ENCODE peak calls at places on chromosomes 6 and 20, in seven cellular contexts. A, X, U, V, J, M and S are unnamed samples. For H3K9me3 and H3K36me3, the result is how much of the 10 kb centered on the place peaks cover.

GRCh38 chr6:133837801-133838349 is 51.0 kb upstream of the TCF21 start:
- DNase-seq in A (peak), X (peak), U (peak), V (peak), J (peak), M (no peak), S (peak)

GRCh38 chr20:31719644-31720485 is 2.8 kb downstream of the BCL2L1 start:
- DNase-seq in A (no peak), X (no peak), U (no peak), V (no peak), J (no peak), M (no peak), S (no peak)

GRCh38 chr20:46202758-46203509 is 84.8 kb downstream of the CD40 start:
- DNase-seq in A (peak), X (no peak), U (no peak), V (no peak), J (no peak), M (no peak), S (peak)

GRCh38 chr20:57680131-57680716 is 29.6 kb downstream of the PMEPA1 start:
- DNase-seq in A (no peak), X (no peak), U (no peak), V (no peak), J (no peak), M (no peak), S (no peak)

GRCh38 chr6:158923801-158924498 is 76.1 kb downstream of the RSPH3 start:
- DNase-seq in A (no peak), X (no peak), U (no peak), V (no peak), J (no peak), M (no peak), S (no peak)

GRCh38 chr20:37231970-37232620 is 29.5 kb downstream of the GHRH start:
- DNase-seq in A (no peak), X (no peak), U (no peak), V (no peak), J (no peak), M (no peak), S (no peak)

GRCh38 chr6:70241991-70242420 is 60.9 kb downstream of the COL9A1 start:
- DNase-seq in A (no peak), X (no peak), U (no peak), V (peak), J (no peak), M (no peak), S (no peak)

GRCh38 chr6:161189891-161190290 is 84.0 kb downstream of the AGPAT4 start:
- DNase-seq in A (no peak), X (no peak), U (no peak), V (no peak), J (no peak), M (no peak), S (no peak)

GRCh38 chr6:108989700-108990099 is 104.9 kb downstream of the SESN1 start:
- DNase-seq in A (no peak), X (no peak), U (no peak), V (no peak), J (no peak), M (no peak), S (no peak)

GRCh38 chr6:3086282-3086946 is 18.1 kb downstream of the RIPK1 start:
- DNase-seq in A (no peak), X (no peak), U (no peak), V (no peak), J (no peak), M (no peak), S (no peak)

GRCh38 chr6:3085074-3085473 is 16.8 kb downstream of the RIPK1 start:
- DNase-seq in A (no peak), X (no peak), U (no peak), V (no peak), J (no peak), M (no peak), S (no peak)

GRCh38 chr6:3090013-3090412 is 21.7 kb downstream of the RIPK1 start:
- DNase-seq in A (no peak), X (no peak), U (no peak), V (no peak), J (no peak), M (no peak), S (no peak)

GRCh38 chr6:3088853-3089445 is 20.7 kb downstream of the RIPK1 start:
- DNase-seq in A (no peak), X (no peak), U (no peak), V (no peak), J (no peak), M (peak), S (no peak)

DNA sequence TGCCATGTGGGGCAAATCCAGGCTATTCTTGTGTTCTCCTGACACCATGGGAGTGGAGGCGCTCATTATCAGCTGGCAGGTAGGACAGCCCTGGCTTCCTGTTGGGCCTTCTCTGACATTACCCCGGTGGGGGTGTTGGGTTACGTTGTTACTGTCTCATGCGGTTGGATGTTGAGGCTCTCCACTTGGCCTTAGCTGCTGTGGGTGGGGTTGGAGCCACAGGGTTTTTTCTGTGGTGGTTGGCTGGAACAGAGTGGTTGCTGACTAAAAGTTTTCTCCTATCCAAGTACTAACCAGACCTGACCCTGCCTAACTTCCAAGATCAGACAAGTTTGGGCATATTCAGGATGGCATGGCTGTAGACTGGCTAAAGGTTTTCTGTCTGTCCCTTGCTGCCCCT is 20.2 kb downstream of the RIPK1 start:
- DNase-seq in A (no peak), X (no peak), U (no peak), V (no peak), J (peak), M (peak), S (peak)
- H3K9me3 ChIP-seq in A (under half), X (under half), U (under half), V (under half), J (under half), M (under half), S (under half)

DNA sequence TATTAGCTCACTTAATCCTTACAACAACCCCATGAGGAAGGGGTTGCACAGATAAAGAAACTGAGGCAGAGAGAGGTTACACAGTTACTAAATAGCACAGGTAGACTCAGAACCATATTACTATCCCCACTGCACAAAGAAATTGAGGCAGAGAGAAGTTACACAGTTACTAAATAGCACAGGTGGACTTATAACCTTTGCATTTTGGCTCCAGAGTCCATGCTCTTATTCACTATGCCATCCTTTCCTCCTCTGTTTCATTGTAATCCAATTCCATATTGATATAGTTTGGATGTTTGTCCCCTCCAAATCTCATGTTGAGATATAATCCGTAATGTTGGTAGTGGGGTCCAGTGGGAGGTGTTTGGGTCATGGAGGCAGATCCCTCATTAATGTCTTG is 3.5 kb downstream of the TDP2 start:
- DNase-seq in A (no peak), X (no peak), U (no peak), V (no peak), J (no peak), M (no peak), S (no peak)
- H3K36me3 ChIP-seq in A (under half), X (under half), U (under half), V (under half), J (under half), M (under half), S (under half)

DNA sequence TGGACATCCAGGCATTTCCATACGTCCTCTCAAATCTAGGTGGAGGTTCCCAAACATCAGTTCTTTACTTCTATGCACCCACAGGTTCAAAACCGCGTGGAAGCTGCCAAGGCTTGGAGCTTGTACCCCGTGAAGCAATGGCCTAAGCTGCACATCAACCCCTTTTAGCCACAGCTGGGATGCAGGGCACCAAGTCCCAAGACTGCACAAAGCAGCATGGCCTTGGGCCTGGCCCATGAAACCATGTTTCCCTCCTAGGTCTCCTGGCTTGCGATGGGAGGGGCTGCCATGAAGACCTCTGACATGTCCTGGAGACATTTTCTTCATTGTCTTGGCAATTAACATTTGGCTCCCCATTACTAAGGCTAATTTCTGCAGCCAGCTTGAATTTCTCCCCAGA is 88.9 kb upstream of the CBLN4 start:
- DNase-seq in A (no peak), X (no peak), U (no peak), V (no peak), J (no peak), M (no peak), S (no peak)
- H3K9me3 ChIP-seq in A (under half), X (under half), U (under half), V (under half), J (under half), M (under half), S (under half)

GRCh38 chr20:22825546-22825945 is 209.6 kb upstream of the SSTR4 start:
- DNase-seq in A (no peak), X (no peak), U (no peak), V (no peak), J (no peak), M (no peak), S (no peak)

GRCh38 chr20:22824077-22824476 is 211.0 kb upstream of the SSTR4 start:
- DNase-seq in A (no peak), X (no peak), U (no peak), V (no peak), J (no peak), M (no peak), S (no peak)

GRCh38 chr20:22826306-22827230 is 208.5 kb upstream of the SSTR4 start:
- DNase-seq in A (no peak), X (no peak), U (no peak), V (peak), J (peak), M (no peak), S (no peak)

GRCh38 chr20:22827916-22828315 is 207.2 kb upstream of the SSTR4 start:
- DNase-seq in A (no peak), X (no peak), U (no peak), V (peak), J (peak), M (no peak), S (no peak)

DNA sequence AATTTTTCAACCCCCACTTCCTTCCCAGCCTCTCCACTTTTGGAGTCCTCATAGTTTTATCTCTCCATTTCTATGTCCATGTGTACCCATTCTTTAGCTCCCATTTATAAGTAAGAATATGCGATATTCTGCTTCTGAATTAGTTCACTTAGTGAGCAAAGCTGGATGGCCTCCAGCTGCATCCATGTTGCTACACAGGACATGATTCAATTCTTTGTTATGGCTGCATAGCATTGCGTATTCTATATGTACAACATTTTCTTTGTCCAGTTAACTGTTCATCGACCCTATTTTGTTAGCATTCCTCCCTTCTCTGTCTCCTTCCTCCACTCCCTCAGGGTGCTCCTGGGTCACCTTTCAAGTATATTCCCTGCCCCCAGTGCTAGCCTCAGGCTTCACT is 210.0 kb upstream of the SSTR4 start:
- DNase-seq in A (no peak), X (no peak), U (no peak), V (no peak), J (peak), M (no peak), S (no peak)
- H3K36me3 ChIP-seq in A (under half), X (under half), U (under half), V (under half), J (under half), M (under half), S (under half)